ENCODE peak calls at places on chromosomes 7 and 10, in ten cellular contexts. E is PC-3, U is GM12878, L is hepatocyte, A is heart left ventricle, I is heart right ventricle, D is sigmoid colon, R is PC-9, C is IMR-90, P is left ventricle myocardium inferior. X is an unnamed sample.

GRCh38 chr10:1022413-1022812 is 3.2 kb downstream of the IDI2 start:
- DNase-seq in L (no peak), R (no peak), P (peak; percentile 29), A (peak; percentile 30), I (no peak), C (no peak), D (no peak), U (no peak), E (no peak), X (peak; percentile 55)

GRCh38 chr10:62054825-62055224 is 153.3 kb downstream of the ARID5B start:
- DNase-seq in P (no peak), E (no peak), L (no peak), A (no peak), D (no peak), I (no peak), R (no peak), U (no peak), C (no peak), X (no peak)

GRCh38 chr7:65974876-65975275 is 7.1 kb downstream of the GUSB start:
- DNase-seq in D (peak; percentile 10), R (no peak), E (no peak), C (no peak), P (no peak), L (no peak), I (no peak), U (no peak), A (no peak), X (no peak)

GRCh38 chr7:104972510-104972909 is 41.5 kb upstream of the KMT2E start:
- DNase-seq in C (peak; percentile 87), U (no peak), L (no peak), A (no peak), D (no peak), R (no peak), P (no peak), I (no peak), E (no peak), X (no peak)

GRCh38 chr10:77582710-77583115 is 54.9 kb downstream of the KCNMA1 start:
- DNase-seq in E (peak; percentile 100), R (peak; percentile 96), D (peak; percentile 61), A (no peak), L (peak; percentile 53), C (peak; percentile 79), U (no peak), I (no peak), P (no peak), X (peak; percentile 66)

GRCh38 chr10:51918921-51919325 is 219.5 kb upstream of the CSTF2T start:
- DNase-seq in E (no peak), C (no peak), L (no peak), I (no peak), D (no peak), R (no peak), A (no peak), U (no peak), P (no peak), X (no peak)

GRCh38 chr7:366171-366916 is 76.4 kb downstream of the FOXL3 start:
- DNase-seq in U (no peak), E (no peak), D (peak; percentile 52), C (peak; percentile 17), A (no peak), R (no peak), L (no peak), P (no peak), I (no peak), X (no peak)

GRCh38 chr7:156610601-156611000 is 30.0 kb upstream of the RNF32 start:
- DNase-seq in E (no peak), I (no peak), P (no peak), D (no peak), C (no peak), L (no peak), U (no peak), A (no peak), R (no peak), X (no peak)

GRCh38 chr7:157515342-157516041 is 178.7 kb downstream of the DNAJB6 start:
- DNase-seq in U (no peak), A (no peak), R (no peak), P (no peak), D (peak; percentile 37), I (no peak), C (no peak), L (no peak), E (no peak), X (no peak)

GRCh38 chr10:102642553-102643345 is 1.5 kb upstream of the TRIM8 start:
- DNase-seq in P (peak; percentile 75), I (peak; percentile 72), A (peak; percentile 72), R (no peak), E (peak; percentile 41), U (no peak), D (peak; percentile 86), L (peak; percentile 74), C (peak; percentile 56), X (peak; percentile 51)

GRCh38 chr10:88897019-88897853 is 17.2 kb downstream of the STAMBPL1 start:
- DNase-seq in E (no peak), U (no peak), D (no peak), P (no peak), R (peak; percentile 52), A (no peak), I (no peak), L (peak; percentile 66), C (no peak), X (no peak)

GRCh38 chr7:91852263-91852741 is 28.2 kb downstream of the MTERF1 start:
- DNase-seq in L (peak; percentile 24), D (no peak), P (no peak), U (no peak), A (no peak), I (no peak), R (peak; percentile 41), C (peak; percentile 12), E (peak; percentile 64), X (no peak)

GRCh38 chr7:63012633-63013183 is 985.9 kb upstream of the ZNF722 start:
- DNase-seq in U (no peak), C (no peak), A (no peak), R (no peak), L (no peak), D (no peak), E (no peak), I (no peak), P (no peak), X (no peak)

GRCh38 chr10:49593998-49594397 is 16.1 kb upstream of the SLC18A3 start:
- DNase-seq in I (no peak), R (no peak), U (no peak), D (no peak), A (no peak), L (no peak), C (no peak), P (no peak), E (no peak), X (no peak)

GRCh38 chr10:132175907-132176581 is 10.7 kb upstream of the DPYSL4 start:
- DNase-seq in R (no peak), L (no peak), C (no peak), E (peak; percentile 53), A (no peak), P (no peak), U (no peak), I (peak; percentile 23), D (no peak), X (no peak)

DNA sequence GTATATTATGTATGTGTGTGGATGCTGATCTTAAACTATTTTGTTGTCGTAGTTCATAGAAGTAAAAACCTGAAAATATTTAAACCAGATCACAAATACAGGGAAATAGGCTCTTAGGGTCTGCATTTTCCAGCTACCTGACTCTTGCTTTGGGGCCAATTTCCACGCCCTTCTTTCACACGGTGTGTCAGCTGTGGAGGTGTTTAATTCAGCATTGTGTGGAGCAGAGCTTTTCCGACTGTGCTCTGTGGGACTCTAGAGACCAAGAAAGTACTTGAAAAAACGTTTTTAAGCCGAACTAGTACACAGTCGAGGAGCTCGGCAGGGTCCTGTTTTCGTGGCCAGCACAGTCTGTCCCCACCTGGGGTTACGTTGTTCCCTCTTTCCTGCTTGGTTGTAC is 80.9 kb upstream of the BTBD16 start:
- DNase-seq in I (no peak), R (no peak), C (no peak), E (no peak), P (no peak), L (no peak), D (no peak), U (no peak), A (no peak), X (no peak)
- H3K4me1 ChIP-seq in I (peaks cover 65% of the 10 kb centered on the region), R (no peaks in the 10 kb centered on the region), C (no peaks in the 10 kb centered on the region), E (peaks cover 10% of the 10 kb centered on the region), P (peaks cover 79% of the 10 kb centered on the region), L (no peaks in the 10 kb centered on the region), D (no peaks in the 10 kb centered on the region), U (no peaks in the 10 kb centered on the region), A (peaks cover 75% of the 10 kb centered on the region), X (peaks cover 39% of the 10 kb centered on the region)

GRCh38 chr7:3791327-3791726 is 490.3 kb downstream of the SDK1 start:
- DNase-seq in D (no peak), L (no peak), C (no peak), E (no peak), P (no peak), R (no peak), I (no peak), U (no peak), A (no peak), X (no peak)
- TF ChIP-seq CTCF in D (no peak), L (no peak), C (no peak), E (no peak), P (no peak), R (no peak), I (no peak), U (no peak), A (no peak), X (no peak)

GRCh38 chr7:74027683-74028320 is at the start of gene ELN:
- DNase-seq in C (peak; percentile 43), P (peak; percentile 89), L (peak; percentile 73), R (no peak), I (peak; percentile 89), E (no peak), A (peak; percentile 87), D (peak; percentile 96), U (no peak), X (peak; percentile 67)
- H3K27ac ChIP-seq in C (peak within 1 kb of the TSS; percentile 77), P (peak within 1 kb of the TSS; percentile 88), L (peak within 1 kb of the TSS; percentile 79), R (no peak within 1 kb of the TSS), I (peak within 1 kb of the TSS; percentile 75), E (no peak within 1 kb of the TSS), A (peak within 1 kb of the TSS; percentile 83), D (peak within 1 kb of the TSS; percentile 90), U (no peak within 1 kb of the TSS), X (peak within 1 kb of the TSS; percentile 70)

GRCh38 chr7:151483700-151483960 is 36.1 kb downstream of the RHEB start:
- DNase-seq in A (no peak), I (no peak), C (no peak), R (no peak), U (no peak), P (no peak), E (no peak), D (no peak), L (no peak), X (no peak)

GRCh38 chr7:151486074-151486473 is 33.6 kb downstream of the RHEB start:
- DNase-seq in L (no peak), A (no peak), I (no peak), P (no peak), C (no peak), D (no peak), U (no peak), R (no peak), E (no peak), X (no peak)

GRCh38 chr7:151482883-151483699 is 36.6 kb downstream of the RHEB start:
- DNase-seq in R (peak; percentile 63), P (no peak), I (no peak), A (no peak), C (no peak), E (no peak), U (no peak), L (no peak), D (no peak), X (peak; percentile 47)

GRCh38 chr7:151487246-151487645 is 32.4 kb downstream of the RHEB start:
- DNase-seq in I (no peak), L (no peak), P (no peak), C (peak; percentile 30), E (no peak), R (no peak), U (no peak), A (no peak), D (no peak), X (no peak)

GRCh38 chr7:151485006-151485732 is 34.5 kb downstream of the RHEB start:
- DNase-seq in R (peak; percentile 79), A (no peak), D (no peak), L (no peak), C (peak; percentile 88), E (peak; percentile 68), U (no peak), I (no peak), P (no peak), X (no peak)
- H3K4me1 ChIP-seq in R (peaks cover 45% of the 10 kb centered on the region), A (peaks cover 93% of the 10 kb centered on the region), D (no peaks in the 10 kb centered on the region), L (no peaks in the 10 kb centered on the region), C (peaks cover 18% of the 10 kb centered on the region), E (peaks cover 18% of the 10 kb centered on the region), U (peaks cover 23% of the 10 kb centered on the region), I (peaks cover 62% of the 10 kb centered on the region), P (peaks cover 90% of the 10 kb centered on the region), X (peaks cover 38% of the 10 kb centered on the region)